ENCODE peak calls at places on chromosomes 3 and 15, in five cellular contexts. J is stimulated activated CD4-positive, alpha-beta T cell treated with anti-CD3 and anti-CD28 coated beads, Interleukin-1b, Interleukin-23, amount 100 ng/mL, for 48 hours; W is activated gamma-delta T cell treated with Interleukin-2 at 50 U/mL for 16 hours; G is SW480; M is MM.1S. N is an unnamed sample.

GRCh38 chr3:8938021-8938420 is 25.3 kb downstream of the RAD18 start:
- DNase-seq in J (no peak), W (no peak), G (peak; percentile 7), M (no peak), N (peak; percentile 56)

GRCh38 chr3:168024537-168024941 is 71.2 kb downstream of the GOLIM4 start:
- DNase-seq in J (peak; percentile 13), W (no peak), G (peak; percentile 97), M (peak; percentile 78), N (peak; percentile 20)

GRCh38 chr15:39014682-39015081 is 450.1 kb upstream of the RASGRP1 start:
- DNase-seq in J (no peak), W (no peak), G (no peak), M (no peak), N (no peak)

GRCh38 chr15:63089260-63090043 is 32.2 kb upstream of the LACTB start:
- DNase-seq in J (no peak), W (no peak), G (no peak), M (no peak), N (peak; percentile 62)

GRCh38 chr3:42144209-42144608 is 53.1 kb downstream of the TRAK1 start:
- DNase-seq in J (no peak), W (no peak), G (no peak), M (no peak), N (no peak)

GRCh38 chr3:116444819-116445290 is 432 bp downstream of the LSAMP start:
- DNase-seq in J (no peak), W (no peak), G (no peak), M (no peak), N (peak; percentile 2)

GRCh38 chr15:74345051-74345450 is 22.4 kb downstream of the CYP11A1 start:
- DNase-seq in J (peak; percentile 13), W (no peak), G (no peak), M (no peak), N (no peak)

GRCh38 chr3:58585005-58585786 is 8.0 kb upstream of the FAM107A start:
- DNase-seq in J (peak; percentile 60), W (peak; percentile 47), G (peak; percentile 69), M (peak; percentile 84), N (peak; percentile 75)

GRCh38 chr3:158221426-158221825 is 111.5 kb downstream of the RSRC1 start:
- DNase-seq in J (no peak), W (no peak), G (no peak), M (no peak), N (no peak)

GRCh38 chr3:52442409-52443267 is 2.3 kb downstream of the SEMA3G start:
- DNase-seq in J (no peak), W (no peak), G (no peak), M (no peak), N (no peak)

N was measured in SJCRH30.